ENCODE peak calls at places on chromosomes 3 and 15, in ten cellular contexts. P, U, A, T, N, H, W, K, S and X are unnamed samples.

GRCh38 chr3:169760479-169760878 is 4.4 kb downstream of the TERC start:
- DNase-seq in P (no peak), U (no peak), A (no peak), T (no peak), N (peak; percentile 26), H (no peak), W (no peak), K (no peak), S (no peak), X (no peak)

GRCh38 chr3:146605106-146605505 is at the start of gene PLSCR5:
- DNase-seq in P (no peak), U (no peak), A (no peak), T (no peak), N (no peak), H (no peak), W (no peak), K (no peak), S (no peak), X (peak; percentile 17)

GRCh38 chr3:151974067-151974466 is 100.6 kb downstream of the SUCNR1 start:
- DNase-seq in P (no peak), U (no peak), A (no peak), T (no peak), N (peak; percentile 55), H (no peak), W (no peak), K (no peak), S (no peak), X (no peak)

GRCh38 chr15:43792761-43793493 is 807 bp downstream of the SERF2 start:
- DNase-seq in P (no peak), U (peak; percentile 79), A (no peak), T (peak; percentile 61), N (no peak), H (peak; percentile 45), W (no peak), K (no peak), S (peak; percentile 54), X (no peak)

GRCh38 chr3:17632401-17633100 is 109.9 kb downstream of the TBC1D5 start:
- DNase-seq in P (no peak), U (no peak), A (no peak), T (no peak), N (peak; percentile 82), H (no peak), W (no peak), K (no peak), S (peak; percentile 20), X (no peak)

GRCh38 chr15:62624541-62625399 is 417.8 kb upstream of the TPM1 start:
- DNase-seq in P (no peak), U (no peak), A (no peak), T (no peak), N (peak; percentile 71), H (no peak), W (no peak), K (no peak), S (no peak), X (no peak)

GRCh38 chr3:66276705-66277274 is 56.0 kb downstream of the SLC25A26 start:
- DNase-seq in P (no peak), U (no peak), A (no peak), T (no peak), N (peak; percentile 46), H (peak; percentile 57), W (peak; percentile 64), K (no peak), S (no peak), X (peak; percentile 59)

GRCh38 chr3:25910997-25911396 is 121.1 kb downstream of the OXSM start:
- DNase-seq in P (no peak), U (no peak), A (no peak), T (peak; percentile 36), N (no peak), H (peak; percentile 31), W (peak; percentile 10), K (no peak), S (no peak), X (no peak)

GRCh38 chr3:126338796-126339241 is 18.4 kb downstream of the KLF15 start:
- DNase-seq in P (no peak), U (peak; percentile 65), A (peak; percentile 62), T (peak; percentile 31), N (no peak), H (no peak), W (no peak), K (no peak), S (peak; percentile 15), X (no peak)

GRCh38 chr15:75178171-75178937 is 23.3 kb upstream of the C15orf39 start:
- DNase-seq in P (no peak), U (peak; percentile 85), A (peak; percentile 90), T (peak; percentile 55), N (no peak), H (peak; percentile 33), W (no peak), K (no peak), S (peak; percentile 44), X (peak; percentile 33)

DNA sequence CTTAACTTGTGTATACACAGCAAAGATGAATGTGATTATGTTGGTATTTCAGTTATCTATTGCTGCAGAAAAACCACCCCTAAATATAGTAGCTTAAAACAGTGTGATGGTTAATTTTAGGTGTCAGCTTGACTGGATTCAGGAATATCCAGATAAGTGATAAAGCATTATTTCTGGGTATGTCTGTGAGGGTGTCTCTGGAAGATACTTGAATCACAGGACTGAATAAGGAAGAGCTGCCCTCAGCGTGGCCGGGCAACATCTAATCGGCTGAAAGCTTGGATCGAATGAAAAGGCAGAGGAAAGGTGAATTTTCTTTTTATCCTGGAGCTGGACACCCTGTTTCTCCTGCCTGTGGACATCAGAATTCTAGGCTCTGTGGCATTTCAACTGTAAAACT is 132.0 kb upstream of the SYNPR start:
- DNase-seq in P (no peak), U (no peak), A (no peak), T (no peak), N (no peak), H (no peak), W (no peak), K (no peak), S (no peak), X (no peak)
- H3K4me3 ChIP-seq in P (no peak overlapping the region), U (no peak overlapping the region), A (no peak overlapping the region), T (no peak overlapping the region), N (no peak overlapping the region), H (no peak overlapping the region), W (no peak overlapping the region), K (no peak overlapping the region), S (no peak overlapping the region), X (no peak overlapping the region)

DNA sequence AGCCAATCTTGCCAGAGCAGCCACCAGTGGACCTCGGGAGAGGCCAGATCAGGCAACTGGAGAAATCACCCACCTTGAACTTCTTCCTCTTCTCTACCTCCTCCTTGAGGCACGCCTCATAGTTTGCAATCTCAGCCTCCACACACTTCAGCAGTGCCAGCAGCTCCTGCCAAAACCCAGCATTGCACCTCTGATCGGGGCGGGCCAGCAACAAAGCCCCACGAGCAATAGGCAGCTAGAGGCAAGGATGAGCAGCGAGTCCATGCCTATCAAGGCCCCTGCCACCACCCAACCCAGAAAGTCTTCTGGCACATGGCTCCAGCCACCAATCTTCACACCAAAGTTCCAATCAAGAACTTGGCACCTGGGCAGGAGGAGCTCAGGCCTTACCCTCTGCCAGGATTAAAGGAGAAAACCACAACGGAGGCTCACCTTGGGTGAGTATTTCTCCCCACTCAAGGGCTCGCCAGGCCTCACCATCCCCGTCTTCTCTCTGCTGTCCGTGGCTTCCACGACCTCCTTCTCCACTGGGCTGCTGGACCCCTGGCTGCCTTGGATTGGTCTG is 42.1 kb downstream of the SEMA3G start:
- DNase-seq in P (no peak), U (peak; percentile 48), A (peak; percentile 43), T (no peak), N (no peak), H (no peak), W (no peak), K (no peak), S (no peak), X (no peak)
- H3K36me3 ChIP-seq in P (peaks cover 92% of the 10 kb centered on the region), U (peaks cover 81% of the 10 kb centered on the region), A (peaks cover 56% of the 10 kb centered on the region), T (no peaks in the 10 kb centered on the region), N (peaks cover 16% of the 10 kb centered on the region), H (peaks cover 76% of the 10 kb centered on the region), W (peaks cover 62% of the 10 kb centered on the region), K (peaks cover 64% of the 10 kb centered on the region), S (peaks cover 76% of the 10 kb centered on the region), X (peaks cover 20% of the 10 kb centered on the region)

GRCh38 chr3:53201190-53201504 is 40.1 kb downstream of the PRKCD start:
- DNase-seq in P (no peak), U (no peak), A (no peak), T (no peak), N (no peak), H (no peak), W (no peak), K (no peak), S (no peak), X (no peak)
- H3K4me3 ChIP-seq in P (no peak overlapping the region), U (no peak overlapping the region), A (no peak overlapping the region), T (no peak overlapping the region), N (no peak overlapping the region), H (no peak overlapping the region), W (no peak overlapping the region), K (no peak overlapping the region), S (no peak overlapping the region), X (no peak overlapping the region)

GRCh38 chr15:82551646-82552247 is 11.5 kb upstream of the RPS17 start:
- DNase-seq in P (no peak), U (no peak), A (no peak), T (no peak), N (peak; percentile 46), H (no peak), W (no peak), K (no peak), S (no peak), X (no peak)

GRCh38 chr15:82554351-82554750 is 14.1 kb upstream of the RPS17 start:
- DNase-seq in P (no peak), U (no peak), A (no peak), T (no peak), N (no peak), H (no peak), W (no peak), K (no peak), S (no peak), X (peak; percentile 60)

GRCh38 chr15:82554857-82555256 is 14.6 kb upstream of the RPS17 start:
- DNase-seq in P (no peak), U (no peak), A (no peak), T (no peak), N (no peak), H (no peak), W (no peak), K (no peak), S (no peak), X (no peak)

GRCh38 chr15:82552861-82553260 is 12.6 kb upstream of the RPS17 start:
- DNase-seq in P (no peak), U (no peak), A (no peak), T (no peak), N (no peak), H (no peak), W (no peak), K (no peak), S (no peak), X (no peak)

DNA sequence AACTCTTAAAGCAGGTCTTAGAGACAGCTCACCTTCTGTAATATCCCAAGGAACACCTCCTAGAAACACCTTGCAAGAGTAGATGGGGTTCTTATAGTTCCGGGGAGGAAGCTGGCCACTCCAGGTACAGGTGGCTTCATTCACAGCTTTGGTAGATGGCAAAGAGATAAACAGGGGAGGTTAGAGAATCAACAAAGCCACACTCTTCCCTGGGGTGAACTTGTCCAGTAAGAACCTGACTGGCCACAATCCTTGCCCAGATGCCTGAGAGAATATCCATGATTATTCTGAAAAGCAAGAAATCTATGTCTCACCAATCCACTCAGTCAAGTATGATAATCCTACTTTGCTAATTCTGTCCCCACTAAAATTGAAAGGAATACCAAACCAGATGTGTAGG is 13.6 kb upstream of the RPS17 start:
- DNase-seq in P (no peak), U (no peak), A (no peak), T (no peak), N (no peak), H (no peak), W (no peak), K (no peak), S (no peak), X (no peak)
- H3K36me3 ChIP-seq in P (peaks cover 16% of the 10 kb centered on the region), U (no peaks in the 10 kb centered on the region), A (peaks cover 4% of the 10 kb centered on the region), T (no peaks in the 10 kb centered on the region), N (no peaks in the 10 kb centered on the region), H (no peaks in the 10 kb centered on the region), W (no peaks in the 10 kb centered on the region), K (no peaks in the 10 kb centered on the region), S (no peaks in the 10 kb centered on the region), X (no peaks in the 10 kb centered on the region)